ENCODE peak calls at places on chromosomes 13 and 19, in seven cellular contexts. T is body of pancreas; H is esophagus squamous epithelium; J is PC-9; N is CD8-positive, alpha-beta memory T cell; C is effector memory CD4-positive, alpha-beta T cell; S is thoracic aorta. F is an unnamed sample. For H3K36me3, the result is how much of the 10 kb centered on the place peaks cover.

GRCh38 chr19:34722353-34722752 is 11.7 kb upstream of the ZNF181 start:
- DNase-seq in T (no peak), H (no peak), J (no peak), N (no peak), C (no peak), S (no peak), F (no peak)

GRCh38 chr19:17530586-17530985 is 19.1 kb downstream of the PGLS start:
- DNase-seq in T (no peak), H (no peak), J (no peak), N (no peak), C (no peak), S (no peak), F (no peak)

GRCh38 chr19:41351339-41352245 is 2.1 kb downstream of the TGFB1 start:
- DNase-seq in T (no peak), H (peak), J (peak), N (peak), C (peak), S (no peak), F (no peak)

GRCh38 chr13:112810608-112811007 is 120.8 kb downstream of the ATP11A start:
- DNase-seq in T (no peak), H (no peak), J (no peak), N (no peak), C (no peak), S (no peak), F (no peak)

GRCh38 chr13:76815344-76815743 is 70.9 kb downstream of the KCTD12 start:
- DNase-seq in T (no peak), H (no peak), J (no peak), N (no peak), C (no peak), S (no peak), F (no peak)

GRCh38 chr19:10701955-10702307 is 692 bp downstream of the QTRT1 start:
- DNase-seq in T (no peak), H (no peak), J (no peak), N (no peak), C (no peak), S (no peak), F (no peak)

GRCh38 chr13:96141032-96141431 is 51.1 kb downstream of the HS6ST3 start:
- DNase-seq in T (no peak), H (no peak), J (no peak), N (no peak), C (no peak), S (no peak), F (peak)

GRCh38 chr19:45798995-45799517 is 6.4 kb upstream of the DMWD start:
- DNase-seq in T (peak), H (no peak), J (peak), N (peak), C (peak), S (no peak), F (no peak)

GRCh38 chr19:2982983-2983350 is 5.6 kb downstream of the TLE6 start:
- DNase-seq in T (peak), H (no peak), J (peak), N (no peak), C (no peak), S (peak), F (no peak)

GRCh38 chr13:99495478-99496321 is 5.6 kb upstream of the TM9SF2 start:
- DNase-seq in T (no peak), H (no peak), J (no peak), N (no peak), C (no peak), S (no peak), F (no peak)

GRCh38 chr19:55600336-55601028 is 394 bp downstream of the ZNF524 start:
- DNase-seq in T (no peak), H (peak), J (no peak), N (peak), C (no peak), S (no peak), F (no peak)

GRCh38 chr13:95083758-95084157 is 217.5 kb downstream of the ABCC4 start:
- DNase-seq in T (no peak), H (no peak), J (no peak), N (no peak), C (no peak), S (no peak), F (no peak)

GRCh38 chr19:40612831-40613668 is 11.9 kb downstream of the LTBP4 start:
- DNase-seq in T (no peak), H (peak), J (peak), N (peak), C (no peak), S (no peak), F (no peak)

GRCh38 chr13:78194904-78195639 is 276.4 kb upstream of the EDNRB start:
- DNase-seq in T (no peak), H (no peak), J (no peak), N (no peak), C (no peak), S (no peak), F (no peak)

GRCh38 chr19:21604941-21605548 is 99.6 kb downstream of the ZNF429 start:
- DNase-seq in T (no peak), H (no peak), J (no peak), N (no peak), C (no peak), S (no peak), F (no peak)

GRCh38 chr19:55699221-55699620 is 24.2 kb downstream of the EPN1 start:
- DNase-seq in T (peak), H (no peak), J (no peak), N (no peak), C (no peak), S (no peak), F (no peak)

GRCh38 chr13:89965252-89965651 is 1382.2 kb upstream of the MIR17HG start:
- DNase-seq in T (no peak), H (no peak), J (no peak), N (no peak), C (no peak), S (no peak), F (no peak)

GRCh38 chr13:112071902-112072530 is 5.1 kb downstream of the SOX1 start:
- DNase-seq in T (no peak), H (no peak), J (no peak), N (no peak), C (no peak), S (no peak), F (no peak)

GRCh38 chr13:111344471-111345191 is 24.2 kb downstream of the TEX29 start:
- DNase-seq in T (no peak), H (no peak), J (peak), N (no peak), C (no peak), S (no peak), F (no peak)

GRCh38 chr19:4379383-4380253 is 20.7 kb downstream of the SH3GL1 start:
- DNase-seq in T (peak), H (no peak), J (peak), N (peak), C (no peak), S (no peak), F (no peak)

GRCh38 chr19:53467138-53467502 is 413 bp upstream of the ZNF813 start:
- DNase-seq in T (no peak), H (no peak), J (no peak), N (no peak), C (no peak), S (no peak), F (no peak)

DNA sequence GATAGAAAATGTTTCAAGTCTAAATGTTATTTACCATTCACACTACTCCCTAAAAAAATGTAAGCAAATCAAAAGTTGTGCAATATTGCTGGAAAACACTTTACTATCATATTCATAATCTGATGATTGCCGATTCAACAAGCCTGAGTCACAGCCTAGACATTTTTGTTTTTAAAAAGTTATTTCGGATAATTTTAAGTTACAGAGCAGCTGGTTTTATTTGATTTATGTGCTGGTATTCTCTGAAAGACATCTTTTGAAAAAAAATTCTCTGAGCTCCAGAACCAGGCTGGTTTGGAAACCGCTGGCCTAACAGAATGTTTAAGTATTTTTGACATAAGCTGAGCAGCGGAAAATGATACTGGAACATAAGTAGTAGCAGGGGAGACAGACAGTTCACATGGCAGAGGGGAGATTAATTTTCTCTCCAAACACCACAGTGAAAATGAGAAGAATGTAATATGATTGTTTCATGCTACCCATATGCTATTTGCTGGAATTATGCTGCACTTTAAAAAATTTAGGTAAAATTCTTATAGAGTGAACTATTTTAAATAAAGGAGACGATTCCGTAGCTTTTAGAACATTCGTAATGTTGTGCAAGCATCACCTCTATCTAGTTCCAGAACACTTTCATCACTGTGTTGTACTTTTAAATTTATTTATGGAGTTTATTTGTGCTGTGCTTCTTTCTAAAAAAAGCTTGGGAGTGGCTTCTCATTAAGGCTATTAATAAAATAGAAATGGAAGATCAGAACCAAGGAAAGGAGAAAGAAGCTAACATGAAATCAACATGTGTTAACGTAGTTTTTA is 36.0 kb downstream of the TBC1D4 start:
- DNase-seq in T (no peak), H (no peak), J (no peak), N (no peak), C (no peak), S (no peak), F (no peak)
- H3K27ac ChIP-seq in T (no peak), H (peak), J (no peak), N (no peak), C (no peak), S (no peak), F (no peak)

GRCh38 chr19:912181-913079 is 589 bp downstream of the R3HDM4 start:
- DNase-seq in T (no peak), H (no peak), J (no peak), N (peak), C (no peak), S (no peak), F (no peak)
- H3K36me3 ChIP-seq in T (under half), H (under half), J (under half), N (under half), C (under half), S (under half), F (under half)

GRCh38 chr13:98089246-98089645 is 53.6 kb upstream of the FARP1 start:
- DNase-seq in T (no peak), H (no peak), J (no peak), N (no peak), C (no peak), S (no peak), F (no peak)
- H3K27ac ChIP-seq in T (no peak), H (no peak), J (no peak), N (no peak), C (no peak), S (no peak), F (no peak)

GRCh38 chr19:36183455-36183741 is 31.1 kb downstream of the ZNF565 start:
- DNase-seq in T (no peak), H (no peak), J (no peak), N (no peak), C (no peak), S (no peak), F (no peak)
- H3K36me3 ChIP-seq in T (under half), H (under half), J (under half), N (under half), C (under half), S (under half), F (under half)

DNA sequence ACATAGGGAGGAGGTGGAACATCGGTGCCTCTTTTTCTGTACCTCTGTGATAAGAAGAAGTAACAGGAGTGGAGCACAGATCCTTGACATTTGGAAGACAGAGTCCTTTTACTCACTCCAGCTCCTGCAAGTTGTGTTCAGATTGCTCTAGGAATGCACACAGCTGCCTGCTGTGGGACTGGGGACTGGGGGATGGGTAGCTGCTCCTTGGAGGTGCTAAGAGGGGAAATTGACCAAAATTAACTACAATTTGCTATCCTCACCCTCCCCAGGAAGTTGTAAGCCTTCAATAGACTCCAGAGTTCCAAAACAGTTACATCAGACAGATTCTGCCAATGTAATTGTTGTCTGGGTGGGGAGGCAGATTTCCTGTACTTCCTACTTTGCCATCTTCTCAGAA is 317.9 kb downstream of the MTUS2 start:
- DNase-seq in T (no peak), H (no peak), J (no peak), N (no peak), C (no peak), S (no peak), F (no peak)
- H3K27ac ChIP-seq in T (no peak), H (no peak), J (no peak), N (no peak), C (no peak), S (peak), F (no peak)

DNA sequence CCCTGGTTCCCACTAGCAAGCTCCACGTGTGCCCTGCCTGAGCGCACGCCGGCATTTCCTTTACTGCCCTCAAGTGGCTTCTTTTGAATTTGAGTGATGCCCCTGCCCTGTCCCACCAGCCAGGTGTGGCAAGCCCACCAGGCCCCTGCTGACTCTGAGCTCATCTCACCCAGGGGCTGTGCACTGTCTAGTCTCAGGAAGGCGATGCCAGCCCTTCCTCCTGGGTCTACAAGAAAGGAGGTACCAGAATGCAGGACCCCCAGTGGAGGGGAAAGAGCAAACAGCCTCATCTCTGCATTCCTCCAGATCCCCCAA is 17.3 kb upstream of the EPHX3 start:
- DNase-seq in T (no peak), H (no peak), J (no peak), N (no peak), C (no peak), S (no peak), F (no peak)
- H3K36me3 ChIP-seq in T (under half), H (half or more), J (under half), N (half or more), C (half or more), S (under half), F (under half)

GRCh38 chr13:106530209-106530906 is 5.1 kb downstream of the EFNB2 start:
- DNase-seq in T (no peak), H (no peak), J (peak), N (no peak), C (no peak), S (no peak), F (no peak)

GRCh38 chr13:106529415-106530208 is 5.8 kb downstream of the EFNB2 start:
- DNase-seq in T (no peak), H (no peak), J (no peak), N (no peak), C (no peak), S (no peak), F (no peak)

GRCh38 chr13:106526748-106527488 is 8.5 kb downstream of the EFNB2 start:
- DNase-seq in T (no peak), H (no peak), J (no peak), N (no peak), C (no peak), S (no peak), F (no peak)

GRCh38 chr13:106527806-106528205 is 7.7 kb downstream of the EFNB2 start:
- DNase-seq in T (no peak), H (no peak), J (no peak), N (no peak), C (no peak), S (no peak), F (no peak)

GRCh38 chr13:106528711-106529414 is 6.6 kb downstream of the EFNB2 start:
- DNase-seq in T (no peak), H (no peak), J (no peak), N (no peak), C (no peak), S (no peak), F (no peak)
- H3K27ac ChIP-seq in T (no peak), H (no peak), J (peak), N (no peak), C (no peak), S (peak), F (no peak)

F was measured in Panc1.